ENCODE peak calls at places on chromosomes 13 and 19, in six cellular contexts. One of them, this sample, is unnamed.

GRCh38 chr19:6425732-6426686 is 1.4 kb upstream of the KHSRP start:
- DNase-seq in sciatic nerve: no peak
- DNase-seq in RPMI8226: no peak
- DNase-seq in RWPE2: no peak
- DNase-seq in glutamatergic neuron: no peak
- DNase-seq in retina: no peak
- DNase-seq in this sample: no peak

GRCh38 chr13:33775339-33776108 is 42.4 kb upstream of the RFC3 start:
- DNase-seq in RWPE2: no peak
- DNase-seq in RPMI8226: no peak
- DNase-seq in retina: no peak
- DNase-seq in glutamatergic neuron: no peak
- DNase-seq in sciatic nerve: no peak
- DNase-seq in this sample: no peak

GRCh38 chr13:113427562-113428468 is 25.5 kb downstream of the ADPRHL1 start:
- DNase-seq in sciatic nerve: no peak
- DNase-seq in RWPE2: no peak
- DNase-seq in glutamatergic neuron: no peak
- DNase-seq in RPMI8226: no peak
- DNase-seq in retina: no peak
- DNase-seq in this sample: no peak

GRCh38 chr13:60351816-60352215 is 45.2 kb upstream of the TDRD3 start:
- DNase-seq in sciatic nerve: no peak
- DNase-seq in glutamatergic neuron: no peak
- DNase-seq in RPMI8226: no peak
- DNase-seq in retina: no peak
- DNase-seq in RWPE2: no peak
- DNase-seq in this sample: no peak

GRCh38 chr13:25300861-25301346 is 521 bp upstream of the NUP58 start:
- DNase-seq in sciatic nerve: peak; percentile 60
- DNase-seq in retina: peak; percentile 87
- DNase-seq in RWPE2: no peak
- DNase-seq in glutamatergic neuron: peak; percentile 42
- DNase-seq in RPMI8226: no peak
- DNase-seq in this sample: peak; percentile 66

GRCh38 chr13:57933606-57934005 is 302.1 kb downstream of the PCDH17 start:
- DNase-seq in sciatic nerve: no peak
- DNase-seq in retina: no peak
- DNase-seq in RPMI8226: no peak
- DNase-seq in glutamatergic neuron: no peak
- DNase-seq in RWPE2: no peak
- DNase-seq in this sample: no peak

GRCh38 chr19:40200352-40201099 is 9.3 kb downstream of the MAP3K10 start:
- DNase-seq in RWPE2: no peak
- DNase-seq in glutamatergic neuron: no peak
- DNase-seq in sciatic nerve: no peak
- DNase-seq in RPMI8226: no peak
- DNase-seq in retina: no peak
- DNase-seq in this sample: no peak

GRCh38 chr19:518292-519231 is 11.3 kb downstream of the TPGS1 start:
- DNase-seq in retina: peak; percentile 81
- DNase-seq in RWPE2: no peak
- DNase-seq in RPMI8226: no peak
- DNase-seq in sciatic nerve: no peak
- DNase-seq in glutamatergic neuron: peak; percentile 72
- DNase-seq in this sample: no peak

GRCh38 chr13:24270639-24271131 is 38.7 kb upstream of the C1QTNF9 start:
- DNase-seq in RWPE2: no peak
- DNase-seq in retina: peak; percentile 78
- DNase-seq in sciatic nerve: peak; percentile 79
- DNase-seq in glutamatergic neuron: peak; percentile 59
- DNase-seq in RPMI8226: peak; percentile 48
- DNase-seq in this sample: peak; percentile 85

This sample was measured in upper lobe of right lung.